ENCODE peak calls at places on chromosome 22, in nine cellular contexts. V is MCF 10A, Y is neural progenitor cell, Q is PC-9, R is lung, A is brain microvascular endothelial cell, K is uterus, O is IMR-90, J is OCI-LY7. E is an unnamed sample.

GRCh38 chr22:19520566-19521305 is 3.5 kb downstream of the CLDN5 start:
- DNase-seq in Y (no peak), O (no peak), J (no peak), V (no peak), K (no peak), Q (no peak), A (no peak), R (no peak), E (no peak)

GRCh38 chr22:29997516-29997915 is 82.7 kb upstream of the HORMAD2 start:
- DNase-seq in J (no peak), K (no peak), O (no peak), Q (no peak), Y (no peak), V (no peak), R (no peak), A (no peak), E (no peak)

GRCh38 chr22:41828516-41828915 is 4.4 kb upstream of the SREBF2 start:
- DNase-seq in Y (no peak), K (no peak), Q (no peak), A (no peak), O (no peak), R (no peak), J (no peak), V (no peak), E (no peak)

GRCh38 chr22:44086759-44087158 is 62.7 kb downstream of the PARVB start:
- DNase-seq in V (no peak), R (no peak), Q (no peak), A (no peak), K (peak), J (no peak), Y (no peak), O (no peak), E (no peak)

GRCh38 chr22:42581762-42582716 is 28.3 kb downstream of the SERHL2 start:
- DNase-seq in Y (peak), Q (peak), O (peak), R (peak), K (peak), V (peak), J (peak), A (peak), E (peak)

GRCh38 chr22:23070418-23071162 is at the start of gene GNAZ:
- DNase-seq in Q (no peak), A (no peak), J (peak), O (no peak), R (no peak), Y (peak), V (no peak), K (peak), E (no peak)

GRCh38 chr22:24975813-24976341 is 23.4 kb downstream of the KIAA1671 start:
- DNase-seq in R (no peak), J (no peak), A (no peak), Y (peak), V (peak), O (no peak), Q (no peak), K (peak), E (no peak)

GRCh38 chr22:48309115-48309705 is 1518.5 kb downstream of the BRD1 start:
- DNase-seq in Q (no peak), J (no peak), V (no peak), A (no peak), R (no peak), O (no peak), Y (no peak), K (no peak), E (no peak)

GRCh38 chr22:23533771-23534191 is 46.3 kb downstream of the IGLL1 start:
- DNase-seq in Q (no peak), V (no peak), O (no peak), Y (no peak), R (no peak), J (no peak), A (no peak), K (no peak), E (no peak)

GRCh38 chr22:49347376-49347775 is 480.3 kb downstream of the BRD1 start:
- DNase-seq in J (no peak), Y (no peak), V (no peak), O (no peak), A (no peak), R (no peak), K (no peak), Q (no peak), E (no peak)

GRCh38 chr22:40995821-40996220 is 44.6 kb downstream of the RBX1 start:
- DNase-seq in V (no peak), K (no peak), Q (no peak), R (no peak), J (no peak), O (no peak), Y (no peak), A (no peak), E (no peak)

GRCh38 chr22:29811377-29811776 is 26.7 kb downstream of the ASCC2 start:
- DNase-seq in O (no peak), J (no peak), Q (no peak), R (peak), K (no peak), A (no peak), V (no peak), Y (no peak), E (no peak)

GRCh38 chr22:30294066-30294465 is 4.8 kb upstream of the CASTOR1 start:
- DNase-seq in J (no peak), Y (no peak), K (no peak), R (no peak), V (no peak), O (no peak), Q (no peak), A (no peak), E (no peak)

GRCh38 chr22:20930004-20930403 is 12.8 kb downstream of the CRKL start:
- DNase-seq in Q (no peak), J (no peak), O (no peak), A (no peak), R (no peak), K (no peak), Y (no peak), V (no peak), E (no peak)

GRCh38 chr22:30636226-30637077 is 871 bp downstream of the SLC35E4 start:
- DNase-seq in K (peak), V (peak), Q (peak), J (peak), Y (peak), O (no peak), R (no peak), A (no peak), E (no peak)

GRCh38 chr22:30704978-30705377 is 10.3 kb downstream of the OSBP2 start:
- DNase-seq in Q (no peak), J (no peak), R (no peak), V (no peak), A (no peak), K (no peak), Y (no peak), O (no peak), E (no peak)

GRCh38 chr22:44755956-44756361 is 3.6 kb downstream of the ARHGAP8 start:
- DNase-seq in Q (peak), J (no peak), V (no peak), R (peak), O (no peak), Y (no peak), K (no peak), A (no peak), E (no peak)

GRCh38 chr22:39893526-39893925 is at the start of gene ENTHD1:
- DNase-seq in O (no peak), R (no peak), J (no peak), A (no peak), V (no peak), K (no peak), Y (no peak), Q (no peak), E (no peak)

GRCh38 chr22:41106122-41106968 is 14.0 kb downstream of the EP300 start:
- DNase-seq in A (peak), J (no peak), Y (no peak), O (peak), K (peak), R (no peak), Q (no peak), V (peak), E (no peak)

GRCh38 chr22:44743247-44743646 is 9.1 kb upstream of the ARHGAP8 start:
- DNase-seq in K (no peak), Q (no peak), V (no peak), O (no peak), J (no peak), Y (no peak), R (no peak), A (no peak), E (no peak)

GRCh38 chr22:23997092-23997491 is 8.2 kb downstream of the GSTT4 start:
- DNase-seq in K (no peak), J (no peak), A (no peak), R (no peak), Q (no peak), O (no peak), V (no peak), Y (no peak), E (no peak)

GRCh38 chr22:44261164-44261860 is 51.4 kb downstream of the SHISAL1 start:
- DNase-seq in V (no peak), O (no peak), J (no peak), R (no peak), A (no peak), Q (no peak), Y (no peak), K (peak), E (peak)

GRCh38 chr22:17368144-17368726 is 1.0 kb upstream of the CECR2 start:
- DNase-seq in Q (no peak), A (no peak), J (no peak), Y (no peak), K (no peak), O (no peak), R (no peak), V (no peak), E (no peak)

GRCh38 chr22:36775589-36775965 is 342 bp downstream of the IFT27 start:
- DNase-seq in Y (peak), Q (peak), O (peak), A (no peak), J (peak), K (peak), R (peak), V (peak), E (no peak)

GRCh38 chr22:22452996-22453686 is 55.4 kb downstream of the ZNF280B start:
- DNase-seq in K (no peak), Y (no peak), J (no peak), V (no peak), Q (no peak), A (no peak), R (no peak), O (no peak), E (no peak)

GRCh38 chr22:37781434-37782059 is 26.2 kb upstream of the GCAT start:
- DNase-seq in K (no peak), O (peak), Q (no peak), J (peak), R (no peak), Y (peak), V (no peak), A (no peak), E (no peak)
- TF ChIP-seq CTCF in K (peak), O (peak), Q (peak), J (peak), R (no peak), Y (peak), V (no peak), A (peak), E (peak)

DNA sequence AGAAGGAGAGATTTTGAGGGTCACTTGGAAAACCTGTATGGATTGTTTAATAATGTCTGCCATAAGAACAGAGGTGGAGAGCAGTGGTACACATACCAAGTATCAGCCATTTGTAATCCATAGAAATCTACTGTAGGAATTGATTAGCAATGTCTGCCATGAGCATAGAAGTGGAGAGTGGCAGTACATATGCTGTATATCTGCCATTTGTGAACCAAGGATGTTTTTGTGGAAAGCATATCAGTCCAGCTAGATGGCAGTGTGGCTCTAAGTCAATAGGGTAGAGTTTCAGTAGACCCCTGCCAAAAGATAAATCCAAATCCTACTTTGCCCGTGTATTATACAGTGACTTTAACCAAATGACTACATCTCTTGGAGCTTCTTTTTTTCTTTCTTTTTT is 82.9 kb upstream of the SEZ6L start:
- DNase-seq in R (no peak), Y (peak), V (no peak), A (no peak), K (no peak), Q (no peak), O (no peak), J (peak), E (no peak)
- TF ChIP-seq CTCF in R (no peak), Y (peak), V (no peak), A (no peak), K (no peak), Q (no peak), O (no peak), J (peak), E (no peak)

DNA sequence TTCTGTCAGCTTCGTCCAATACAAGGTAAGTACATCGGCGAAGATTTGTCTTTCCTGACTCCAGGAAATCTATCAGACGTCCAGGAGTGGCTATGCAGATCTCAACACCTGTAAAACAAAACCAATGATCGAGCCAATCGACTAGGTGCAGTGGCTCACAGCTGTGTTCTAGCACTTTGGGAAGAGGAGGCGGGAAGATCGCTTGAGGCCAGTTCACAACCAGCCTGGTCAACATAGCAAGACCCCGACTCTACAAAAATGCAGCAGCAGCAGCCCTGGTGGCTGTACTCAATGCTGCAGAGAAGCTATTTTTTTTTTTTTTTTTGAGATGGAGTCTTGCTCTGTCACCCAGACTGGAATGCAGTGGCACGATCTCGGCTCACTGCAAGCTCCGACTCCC is 11.2 kb downstream of the DDX17 start:
- DNase-seq in R (no peak), Y (no peak), V (no peak), O (no peak), J (no peak), K (no peak), A (peak), Q (no peak), E (no peak)
- TF ChIP-seq CTCF in R (no peak), Y (peak), V (no peak), O (no peak), J (no peak), K (no peak), A (peak), Q (no peak), E (no peak)

DNA sequence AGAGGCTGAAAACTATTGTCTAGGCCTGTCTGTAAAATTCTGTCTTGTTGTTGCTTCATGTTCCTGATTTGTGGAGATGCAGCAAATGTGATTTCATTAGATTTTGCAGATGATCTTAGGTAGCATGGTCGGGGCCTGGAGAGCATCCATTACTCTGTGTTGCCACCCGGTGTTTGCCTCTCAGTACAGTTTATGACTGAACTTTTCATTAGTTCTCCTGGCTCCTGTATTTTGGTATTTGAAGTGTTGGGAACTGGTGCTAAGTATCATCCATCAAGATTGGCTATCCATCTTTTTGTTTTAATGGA is 7.7 kb downstream of the YWHAH start:
- DNase-seq in J (no peak), Y (no peak), K (no peak), V (no peak), Q (no peak), A (no peak), R (no peak), O (no peak), E (no peak)
- TF ChIP-seq CTCF in J (peak), Y (no peak), K (no peak), V (no peak), Q (no peak), A (peak), R (no peak), O (peak), E (no peak)

DNA sequence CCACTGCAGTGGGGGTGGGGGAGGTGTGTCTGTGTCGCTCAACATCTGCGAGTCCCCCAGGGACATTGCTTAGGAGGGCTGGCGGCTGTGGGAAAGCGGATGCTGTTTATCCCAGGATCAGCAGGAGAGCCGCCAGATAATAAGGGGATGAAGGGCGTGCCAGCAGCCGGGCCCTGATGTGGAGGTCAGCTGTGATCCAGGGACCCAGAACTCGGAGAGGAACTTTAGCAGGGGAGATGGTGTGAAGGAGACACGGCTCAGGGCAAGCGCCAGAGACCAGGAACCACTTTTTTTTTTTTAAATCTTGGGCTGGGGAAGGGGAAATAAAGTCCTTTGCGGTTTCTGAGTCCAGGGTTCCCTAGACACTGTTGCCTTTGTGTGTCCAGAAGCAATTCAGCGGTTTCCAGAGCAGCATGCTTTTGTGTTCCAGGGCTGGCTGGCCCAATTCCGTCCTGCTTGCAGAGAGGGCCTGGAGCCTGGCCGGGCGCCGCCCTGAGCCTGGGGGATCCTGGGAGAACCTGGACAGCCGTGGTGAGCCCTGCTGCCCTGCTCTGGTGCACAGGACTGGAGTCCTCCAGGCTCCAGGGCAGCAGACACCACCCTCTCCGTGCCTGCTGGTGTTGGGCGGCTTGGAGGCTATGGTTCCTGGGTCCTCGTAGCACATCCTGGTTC is at the start of gene GRAMD4:
- DNase-seq in V (no peak), K (peak), R (no peak), J (no peak), Q (no peak), Y (peak), O (no peak), A (no peak), E (no peak)
- TF ChIP-seq CTCF in V (no peak), K (no peak), R (no peak), J (no peak), Q (no peak), Y (no peak), O (no peak), A (no peak), E (no peak)

GRCh38 chr22:38727530-38728451 is 22.0 kb downstream of the GTPBP1 start:
- DNase-seq in A (no peak), Y (no peak), V (no peak), J (no peak), R (no peak), K (no peak), O (no peak), Q (no peak), E (no peak)

GRCh38 chr22:38724176-38724575 is 18.4 kb downstream of the GTPBP1 start:
- DNase-seq in Y (no peak), V (no peak), O (no peak), K (no peak), R (no peak), A (no peak), Q (no peak), J (no peak), E (no peak)

GRCh38 chr22:38727123-38727522 is 21.4 kb downstream of the GTPBP1 start:
- DNase-seq in Y (no peak), K (no peak), V (no peak), A (no peak), Q (no peak), R (no peak), O (no peak), J (no peak), E (no peak)

GRCh38 chr22:38725900-38726655 is 20.3 kb downstream of the GTPBP1 start:
- DNase-seq in A (no peak), Q (no peak), R (no peak), K (no peak), V (no peak), Y (no peak), O (no peak), J (no peak), E (no peak)

GRCh38 chr22:38724926-38725571 is 19.3 kb downstream of the GTPBP1 start:
- DNase-seq in O (peak), K (no peak), V (peak), J (peak), Y (peak), R (no peak), Q (no peak), A (peak), E (no peak)
- TF ChIP-seq CTCF in O (peak), K (no peak), V (peak), J (peak), Y (peak), R (no peak), Q (peak), A (peak), E (peak)

DNA sequence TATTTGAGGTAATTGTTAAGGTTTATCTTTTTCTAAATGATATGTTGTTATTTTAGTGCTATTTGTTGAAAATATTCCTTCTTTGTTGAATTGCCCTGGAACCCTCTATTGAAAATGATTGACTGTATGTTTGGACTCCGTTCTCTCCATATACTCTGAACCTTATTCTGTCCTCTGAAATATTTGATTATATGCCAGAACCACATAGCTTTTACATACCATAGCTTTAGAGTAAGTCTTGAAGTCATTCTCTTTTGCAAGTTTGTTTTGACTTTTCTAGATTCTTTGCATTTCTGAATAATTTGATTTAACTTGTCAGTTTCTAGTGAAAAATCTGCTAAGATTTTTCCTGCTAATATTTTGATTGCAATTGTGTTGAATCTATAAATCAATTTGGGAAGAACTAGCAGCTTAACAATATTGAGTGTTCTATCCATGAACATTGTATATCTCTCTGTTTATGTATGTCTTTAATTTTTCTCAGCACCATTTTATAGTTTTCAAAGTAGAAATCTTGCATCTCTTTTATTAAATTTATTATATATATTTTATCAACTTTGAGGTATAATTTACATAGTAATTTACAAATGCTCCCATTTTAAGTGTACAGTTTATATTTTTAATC is 51.7 kb upstream of the PITPNB start:
- DNase-seq in Y (no peak), V (no peak), J (no peak), Q (no peak), O (peak), A (no peak), R (no peak), K (no peak), E (no peak)
- TF ChIP-seq CTCF in Y (no peak), V (no peak), J (no peak), Q (no peak), O (no peak), A (no peak), R (no peak), K (no peak), E (no peak)